ENCODE peak calls at places on chromosomes 16 and 17, in ten cellular contexts. One of them, this sample, is unnamed.

GRCh38 chr16:77402118-77402517 is 32.7 kb downstream of the ADAMTS18 start:
- DNase-seq in ascending aorta: no peak
- DNase-seq in CD8-positive, alpha-beta T cell: no peak
- DNase-seq in cardiac fibroblast: no peak
- DNase-seq in body of pancreas: no peak
- DNase-seq in Peyer's patch: no peak
- DNase-seq in upper lobe of right lung: no peak
- DNase-seq in suprapubic skin: no peak
- DNase-seq in MG63: no peak
- DNase-seq in psoas muscle: no peak
- DNase-seq in this sample: no peak

GRCh38 chr16:85971877-85972638 is 73.1 kb downstream of the IRF8 start:
- DNase-seq in ascending aorta: no peak
- DNase-seq in CD8-positive, alpha-beta T cell: no peak
- DNase-seq in cardiac fibroblast: no peak
- DNase-seq in body of pancreas: no peak
- DNase-seq in Peyer's patch: no peak
- DNase-seq in upper lobe of right lung: no peak
- DNase-seq in suprapubic skin: no peak
- DNase-seq in MG63: no peak
- DNase-seq in psoas muscle: no peak
- DNase-seq in this sample: no peak

GRCh38 chr17:21218101-21218500 is 4.1 kb upstream of the TMEM11 start:
- DNase-seq in ascending aorta: no peak
- DNase-seq in CD8-positive, alpha-beta T cell: no peak
- DNase-seq in cardiac fibroblast: no peak
- DNase-seq in body of pancreas: no peak
- DNase-seq in Peyer's patch: no peak
- DNase-seq in upper lobe of right lung: no peak
- DNase-seq in suprapubic skin: no peak
- DNase-seq in MG63: no peak
- DNase-seq in psoas muscle: no peak
- DNase-seq in this sample: no peak

GRCh38 chr16:24930440-24930839 is 84.7 kb downstream of the SLC5A11 start:
- DNase-seq in ascending aorta: no peak
- DNase-seq in CD8-positive, alpha-beta T cell: no peak
- DNase-seq in cardiac fibroblast: no peak
- DNase-seq in body of pancreas: no peak
- DNase-seq in Peyer's patch: no peak
- DNase-seq in upper lobe of right lung: no peak
- DNase-seq in suprapubic skin: no peak
- DNase-seq in MG63: no peak
- DNase-seq in psoas muscle: no peak
- DNase-seq in this sample: no peak

GRCh38 chr17:40315678-40316570 is 6.9 kb downstream of the RARA start:
- DNase-seq in ascending aorta: no peak
- DNase-seq in CD8-positive, alpha-beta T cell: no peak
- DNase-seq in cardiac fibroblast: no peak
- DNase-seq in body of pancreas: no peak
- DNase-seq in Peyer's patch: no peak
- DNase-seq in upper lobe of right lung: peak
- DNase-seq in suprapubic skin: peak
- DNase-seq in MG63: no peak
- DNase-seq in psoas muscle: peak
- DNase-seq in this sample: no peak

GRCh38 chr17:27521281-27522027 is 65.2 kb downstream of the KSR1 start:
- DNase-seq in ascending aorta: no peak
- DNase-seq in CD8-positive, alpha-beta T cell: no peak
- DNase-seq in cardiac fibroblast: no peak
- DNase-seq in body of pancreas: no peak
- DNase-seq in Peyer's patch: no peak
- DNase-seq in upper lobe of right lung: no peak
- DNase-seq in suprapubic skin: no peak
- DNase-seq in MG63: no peak
- DNase-seq in psoas muscle: no peak
- DNase-seq in this sample: peak

GRCh38 chr16:89971495-89972243 is 23.1 kb downstream of the DEF8 start:
- DNase-seq in ascending aorta: no peak
- DNase-seq in CD8-positive, alpha-beta T cell: no peak
- DNase-seq in cardiac fibroblast: no peak
- DNase-seq in body of pancreas: peak
- DNase-seq in Peyer's patch: no peak
- DNase-seq in upper lobe of right lung: peak
- DNase-seq in suprapubic skin: no peak
- DNase-seq in MG63: peak
- DNase-seq in psoas muscle: peak
- DNase-seq in this sample: peak

GRCh38 chr16:22324787-22325597 is 27.8 kb downstream of the POLR3E start:
- DNase-seq in ascending aorta: no peak
- DNase-seq in CD8-positive, alpha-beta T cell: no peak
- DNase-seq in cardiac fibroblast: no peak
- DNase-seq in body of pancreas: no peak
- DNase-seq in Peyer's patch: no peak
- DNase-seq in upper lobe of right lung: peak
- DNase-seq in suprapubic skin: no peak
- DNase-seq in MG63: no peak
- DNase-seq in psoas muscle: no peak
- DNase-seq in this sample: no peak

DNA sequence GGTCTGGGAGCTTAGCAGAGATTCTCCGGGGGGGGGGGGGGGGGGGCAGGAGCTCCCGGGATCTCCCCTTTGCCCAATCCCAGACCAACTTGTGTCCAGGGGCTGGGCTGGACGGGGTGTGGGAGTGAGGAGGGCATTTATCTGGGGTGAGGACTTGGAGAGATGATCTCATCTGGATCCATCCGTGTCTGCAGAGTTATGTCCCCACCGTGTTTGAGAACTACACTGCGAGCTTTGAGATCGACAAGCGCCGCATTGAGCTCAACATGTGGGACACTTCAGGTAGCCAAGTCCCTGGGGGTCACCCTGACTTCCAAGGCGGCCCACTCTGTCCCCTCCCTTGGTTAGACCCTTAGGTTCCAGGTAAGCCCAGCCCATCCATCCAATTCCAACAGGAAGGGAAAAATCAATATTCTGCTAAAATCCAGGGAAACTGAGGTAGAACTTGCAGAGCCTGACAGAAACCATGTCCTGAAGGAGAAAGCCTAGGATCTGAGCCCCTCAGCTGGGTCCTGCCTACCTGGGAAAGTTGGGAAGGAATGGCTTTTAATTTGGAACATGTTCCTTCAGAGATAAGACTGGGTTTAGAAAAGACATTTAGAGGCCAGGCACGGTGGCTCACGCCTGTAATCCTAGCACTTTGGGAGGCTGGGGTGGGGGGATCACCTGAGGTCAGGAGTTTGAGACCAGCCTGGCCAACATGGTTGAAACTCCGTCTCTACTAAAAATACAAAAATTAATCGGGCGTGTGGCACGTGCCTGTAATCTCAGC is 921 bp downstream of the RND2 start:
- DNase-seq in ascending aorta: no peak
- DNase-seq in CD8-positive, alpha-beta T cell: no peak
- DNase-seq in cardiac fibroblast: no peak
- DNase-seq in body of pancreas: no peak
- DNase-seq in Peyer's patch: no peak
- DNase-seq in upper lobe of right lung: no peak
- DNase-seq in suprapubic skin: no peak
- DNase-seq in MG63: no peak
- DNase-seq in psoas muscle: no peak
- DNase-seq in this sample: no peak
- H3K4me3 ChIP-seq in ascending aorta: peak
- H3K4me3 ChIP-seq in CD8-positive, alpha-beta T cell: no peak
- H3K4me3 ChIP-seq in cardiac fibroblast: no peak
- H3K4me3 ChIP-seq in body of pancreas: no peak
- H3K4me3 ChIP-seq in Peyer's patch: no peak
- H3K4me3 ChIP-seq in upper lobe of right lung: no peak
- H3K4me3 ChIP-seq in suprapubic skin: no peak
- H3K4me3 ChIP-seq in MG63: no peak
- H3K4me3 ChIP-seq in psoas muscle: no peak
- H3K4me3 ChIP-seq in this sample: no peak

GRCh38 chr16:8957509-8958157 is 6.1 kb downstream of the USP7 start:
- DNase-seq in ascending aorta: no peak
- DNase-seq in CD8-positive, alpha-beta T cell: no peak
- DNase-seq in cardiac fibroblast: no peak
- DNase-seq in body of pancreas: no peak
- DNase-seq in Peyer's patch: no peak
- DNase-seq in upper lobe of right lung: no peak
- DNase-seq in suprapubic skin: no peak
- DNase-seq in MG63: no peak
- DNase-seq in psoas muscle: no peak
- DNase-seq in this sample: no peak

GRCh38 chr16:8957061-8957392 is 6.7 kb downstream of the USP7 start:
- DNase-seq in ascending aorta: no peak
- DNase-seq in CD8-positive, alpha-beta T cell: no peak
- DNase-seq in cardiac fibroblast: no peak
- DNase-seq in body of pancreas: no peak
- DNase-seq in Peyer's patch: no peak
- DNase-seq in upper lobe of right lung: no peak
- DNase-seq in suprapubic skin: no peak
- DNase-seq in MG63: no peak
- DNase-seq in psoas muscle: no peak
- DNase-seq in this sample: peak

GRCh38 chr16:8956265-8957060 is 7.2 kb downstream of the USP7 start:
- DNase-seq in ascending aorta: no peak
- DNase-seq in CD8-positive, alpha-beta T cell: no peak
- DNase-seq in cardiac fibroblast: no peak
- DNase-seq in body of pancreas: peak
- DNase-seq in Peyer's patch: no peak
- DNase-seq in upper lobe of right lung: no peak
- DNase-seq in suprapubic skin: peak
- DNase-seq in MG63: no peak
- DNase-seq in psoas muscle: peak
- DNase-seq in this sample: no peak

GRCh38 chr16:8959921-8960787 is 3.6 kb downstream of the USP7 start:
- DNase-seq in ascending aorta: no peak
- DNase-seq in CD8-positive, alpha-beta T cell: no peak
- DNase-seq in cardiac fibroblast: peak
- DNase-seq in body of pancreas: no peak
- DNase-seq in Peyer's patch: no peak
- DNase-seq in upper lobe of right lung: no peak
- DNase-seq in suprapubic skin: no peak
- DNase-seq in MG63: no peak
- DNase-seq in psoas muscle: no peak
- DNase-seq in this sample: peak

DNA sequence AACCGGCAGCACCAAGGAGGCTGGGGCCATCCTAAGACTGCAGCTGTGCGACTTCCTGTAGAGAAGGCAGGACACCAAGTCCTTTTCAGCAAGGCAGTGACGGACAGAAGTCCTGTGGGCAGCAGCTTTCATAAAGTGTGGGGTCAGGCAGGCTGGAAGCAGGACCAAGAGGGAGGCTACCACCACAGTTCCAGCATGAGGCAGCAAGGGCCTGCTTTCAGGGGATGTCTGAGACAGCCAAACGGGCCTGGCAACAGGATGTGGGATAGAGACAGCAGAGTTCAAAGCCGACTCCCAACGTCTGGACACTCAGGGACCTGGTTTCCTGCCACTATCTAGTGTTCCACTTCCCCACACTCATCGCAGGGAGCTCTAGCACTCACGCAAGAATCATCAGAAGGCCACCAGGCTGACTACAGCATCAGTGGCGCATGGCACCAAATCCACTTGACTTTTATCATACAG is 5.3 kb downstream of the USP7 start:
- DNase-seq in ascending aorta: no peak
- DNase-seq in CD8-positive, alpha-beta T cell: no peak
- DNase-seq in cardiac fibroblast: peak
- DNase-seq in body of pancreas: peak
- DNase-seq in Peyer's patch: no peak
- DNase-seq in upper lobe of right lung: no peak
- DNase-seq in suprapubic skin: peak
- DNase-seq in MG63: peak
- DNase-seq in psoas muscle: peak
- DNase-seq in this sample: peak
- H3K4me3 ChIP-seq in ascending aorta: peak
- H3K4me3 ChIP-seq in CD8-positive, alpha-beta T cell: peak
- H3K4me3 ChIP-seq in cardiac fibroblast: no peak
- H3K4me3 ChIP-seq in body of pancreas: no peak
- H3K4me3 ChIP-seq in Peyer's patch: peak
- H3K4me3 ChIP-seq in upper lobe of right lung: no peak
- H3K4me3 ChIP-seq in suprapubic skin: no peak
- H3K4me3 ChIP-seq in MG63: no peak
- H3K4me3 ChIP-seq in psoas muscle: peak
- H3K4me3 ChIP-seq in this sample: no peak

GRCh38 chr17:45687594-45687993 is 96.5 kb upstream of the CRHR1 start:
- DNase-seq in ascending aorta: no peak
- DNase-seq in CD8-positive, alpha-beta T cell: no peak
- DNase-seq in cardiac fibroblast: no peak
- DNase-seq in body of pancreas: no peak
- DNase-seq in Peyer's patch: no peak
- DNase-seq in upper lobe of right lung: no peak
- DNase-seq in suprapubic skin: no peak
- DNase-seq in MG63: no peak
- DNase-seq in psoas muscle: no peak
- DNase-seq in this sample: no peak

GRCh38 chr17:45688820-45689219 is 95.3 kb upstream of the CRHR1 start:
- DNase-seq in ascending aorta: no peak
- DNase-seq in CD8-positive, alpha-beta T cell: no peak
- DNase-seq in cardiac fibroblast: no peak
- DNase-seq in body of pancreas: no peak
- DNase-seq in Peyer's patch: no peak
- DNase-seq in upper lobe of right lung: no peak
- DNase-seq in suprapubic skin: no peak
- DNase-seq in MG63: no peak
- DNase-seq in psoas muscle: no peak
- DNase-seq in this sample: no peak

GRCh38 chr17:45688353-45688752 is 95.8 kb upstream of the CRHR1 start:
- DNase-seq in ascending aorta: no peak
- DNase-seq in CD8-positive, alpha-beta T cell: no peak
- DNase-seq in cardiac fibroblast: no peak
- DNase-seq in body of pancreas: no peak
- DNase-seq in Peyer's patch: no peak
- DNase-seq in upper lobe of right lung: no peak
- DNase-seq in suprapubic skin: no peak
- DNase-seq in MG63: no peak
- DNase-seq in psoas muscle: no peak
- DNase-seq in this sample: no peak

GRCh38 chr17:45681706-45682105 is 102.4 kb upstream of the CRHR1 start:
- DNase-seq in ascending aorta: no peak
- DNase-seq in CD8-positive, alpha-beta T cell: no peak
- DNase-seq in cardiac fibroblast: no peak
- DNase-seq in body of pancreas: no peak
- DNase-seq in Peyer's patch: no peak
- DNase-seq in upper lobe of right lung: no peak
- DNase-seq in suprapubic skin: no peak
- DNase-seq in MG63: no peak
- DNase-seq in psoas muscle: no peak
- DNase-seq in this sample: no peak

DNA sequence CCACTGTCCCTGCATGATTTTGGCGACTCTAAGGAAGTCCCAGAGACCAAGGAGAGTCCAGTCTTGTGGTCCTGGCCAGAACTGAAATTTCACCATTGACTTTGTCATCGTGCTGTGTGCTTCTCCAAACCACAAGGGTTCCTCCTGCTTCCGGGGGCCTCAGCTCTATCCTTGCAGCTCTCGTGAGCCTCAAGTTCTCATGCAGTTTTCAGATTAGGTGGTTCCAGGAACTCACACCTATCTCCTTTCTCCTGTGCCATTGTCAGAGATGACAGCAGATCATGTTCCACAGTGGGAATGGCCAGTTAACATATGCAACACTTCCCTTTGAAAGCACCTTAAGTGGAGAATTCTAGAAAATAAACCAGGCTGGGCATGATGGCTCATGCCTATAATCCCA is 97.9 kb upstream of the CRHR1 start:
- DNase-seq in ascending aorta: no peak
- DNase-seq in CD8-positive, alpha-beta T cell: no peak
- DNase-seq in cardiac fibroblast: no peak
- DNase-seq in body of pancreas: no peak
- DNase-seq in Peyer's patch: no peak
- DNase-seq in upper lobe of right lung: no peak
- DNase-seq in suprapubic skin: no peak
- DNase-seq in MG63: no peak
- DNase-seq in psoas muscle: no peak
- DNase-seq in this sample: no peak
- H3K4me3 ChIP-seq in ascending aorta: no peak
- H3K4me3 ChIP-seq in CD8-positive, alpha-beta T cell: no peak
- H3K4me3 ChIP-seq in cardiac fibroblast: no peak
- H3K4me3 ChIP-seq in body of pancreas: no peak
- H3K4me3 ChIP-seq in Peyer's patch: no peak
- H3K4me3 ChIP-seq in upper lobe of right lung: no peak
- H3K4me3 ChIP-seq in suprapubic skin: no peak
- H3K4me3 ChIP-seq in MG63: no peak
- H3K4me3 ChIP-seq in psoas muscle: no peak
- H3K4me3 ChIP-seq in this sample: no peak

GRCh38 chr17:11264183-11264871 is 23.3 kb downstream of the SHISA6 start:
- DNase-seq in ascending aorta: no peak
- DNase-seq in CD8-positive, alpha-beta T cell: no peak
- DNase-seq in cardiac fibroblast: peak
- DNase-seq in body of pancreas: no peak
- DNase-seq in Peyer's patch: no peak
- DNase-seq in upper lobe of right lung: no peak
- DNase-seq in suprapubic skin: no peak
- DNase-seq in MG63: no peak
- DNase-seq in psoas muscle: no peak
- DNase-seq in this sample: no peak

GRCh38 chr17:11269210-11269609 is 28.2 kb downstream of the SHISA6 start:
- DNase-seq in ascending aorta: no peak
- DNase-seq in CD8-positive, alpha-beta T cell: no peak
- DNase-seq in cardiac fibroblast: no peak
- DNase-seq in body of pancreas: no peak
- DNase-seq in Peyer's patch: no peak
- DNase-seq in upper lobe of right lung: no peak
- DNase-seq in suprapubic skin: no peak
- DNase-seq in MG63: no peak
- DNase-seq in psoas muscle: no peak
- DNase-seq in this sample: no peak

GRCh38 chr17:11272191-11272590 is 31.2 kb downstream of the SHISA6 start:
- DNase-seq in ascending aorta: no peak
- DNase-seq in CD8-positive, alpha-beta T cell: no peak
- DNase-seq in cardiac fibroblast: no peak
- DNase-seq in body of pancreas: no peak
- DNase-seq in Peyer's patch: no peak
- DNase-seq in upper lobe of right lung: no peak
- DNase-seq in suprapubic skin: no peak
- DNase-seq in MG63: no peak
- DNase-seq in psoas muscle: no peak
- DNase-seq in this sample: no peak

GRCh38 chr17:11273596-11273995 is 32.6 kb downstream of the SHISA6 start:
- DNase-seq in ascending aorta: no peak
- DNase-seq in CD8-positive, alpha-beta T cell: no peak
- DNase-seq in cardiac fibroblast: no peak
- DNase-seq in body of pancreas: no peak
- DNase-seq in Peyer's patch: no peak
- DNase-seq in upper lobe of right lung: no peak
- DNase-seq in suprapubic skin: no peak
- DNase-seq in MG63: no peak
- DNase-seq in psoas muscle: no peak
- DNase-seq in this sample: no peak

GRCh38 chr17:11268176-11268575 is 27.2 kb downstream of the SHISA6 start:
- DNase-seq in ascending aorta: no peak
- DNase-seq in CD8-positive, alpha-beta T cell: no peak
- DNase-seq in cardiac fibroblast: no peak
- DNase-seq in body of pancreas: no peak
- DNase-seq in Peyer's patch: no peak
- DNase-seq in upper lobe of right lung: no peak
- DNase-seq in suprapubic skin: no peak
- DNase-seq in MG63: no peak
- DNase-seq in psoas muscle: no peak
- DNase-seq in this sample: no peak
- H3K4me3 ChIP-seq in ascending aorta: no peak
- H3K4me3 ChIP-seq in CD8-positive, alpha-beta T cell: no peak
- H3K4me3 ChIP-seq in cardiac fibroblast: no peak
- H3K4me3 ChIP-seq in body of pancreas: no peak
- H3K4me3 ChIP-seq in Peyer's patch: no peak
- H3K4me3 ChIP-seq in upper lobe of right lung: no peak
- H3K4me3 ChIP-seq in suprapubic skin: no peak
- H3K4me3 ChIP-seq in MG63: no peak
- H3K4me3 ChIP-seq in psoas muscle: no peak
- H3K4me3 ChIP-seq in this sample: no peak

This sample was measured in fibroblast of villous mesenchyme.